ENCODE peak calls at places on chromosome 1, in eight cellular contexts. M is ovary, N is A549, V is esophagus muscularis mucosa, F is K562, W is stomach, E is sigmoid colon, J is tibial nerve. H is an unnamed sample.

GRCh38 chr1:116377564-116378529 is 4.8 kb downstream of the ATP1A1 start:
- DNase-seq in J (peak; percentile 22), V (no peak), F (no peak), W (no peak), E (peak; percentile 90), N (peak; percentile 45), M (peak; percentile 64), H (peak; percentile 81)

GRCh38 chr1:231407537-231408396 is 14.3 kb downstream of the EGLN1 start:
- DNase-seq in F (no peak), E (no peak), J (no peak), M (no peak), V (no peak), W (no peak), N (peak; percentile 54), H (no peak)

GRCh38 chr1:111488669-111489068 is 14.8 kb downstream of the ADORA3 start:
- DNase-seq in E (no peak), W (no peak), N (no peak), J (no peak), V (peak; percentile 3), M (no peak), F (no peak), H (no peak)

GRCh38 chr1:2231667-2232254 is 3.6 kb downstream of the SKI start:
- DNase-seq in V (no peak), W (peak; percentile 76), F (peak; percentile 81), J (peak; percentile 92), M (peak; percentile 88), E (peak; percentile 95), N (peak; percentile 35), H (no peak)

GRCh38 chr1:227192163-227192562 is 126.1 kb downstream of the CDC42BPA start:
- DNase-seq in V (no peak), E (no peak), N (peak; percentile 53), M (no peak), F (no peak), W (peak; percentile 36), J (no peak), H (no peak)

GRCh38 chr1:9027307-9027706 is 1.1 kb upstream of the SLC2A7 start:
- DNase-seq in J (no peak), F (no peak), V (no peak), N (no peak), M (no peak), E (no peak), W (no peak), H (no peak)

GRCh38 chr1:38053416-38054091 is 7.0 kb upstream of the POU3F1 start:
- DNase-seq in W (no peak), F (no peak), M (no peak), E (no peak), J (no peak), V (no peak), N (no peak), H (no peak)

GRCh38 chr1:220300442-220301121 is 28.3 kb upstream of the RAB3GAP2 start:
- DNase-seq in V (no peak), W (peak; percentile 34), N (peak; percentile 64), E (peak; percentile 91), M (peak; percentile 33), J (peak; percentile 59), F (peak; percentile 46), H (peak; percentile 82)

GRCh38 chr1:147627435-147628110 is 42.8 kb downstream of the ACP6 start:
- DNase-seq in J (no peak), W (peak; percentile 59), N (peak; percentile 43), F (peak; percentile 76), V (no peak), E (no peak), M (peak; percentile 45), H (no peak)

GRCh38 chr1:93714350-93714749 is 32.7 kb upstream of the BCAR3 start:
- DNase-seq in V (no peak), W (no peak), J (no peak), N (no peak), E (no peak), F (no peak), M (no peak), H (no peak)

GRCh38 chr1:93716974-93717373 is 35.3 kb upstream of the BCAR3 start:
- DNase-seq in W (no peak), J (no peak), N (peak; percentile 27), V (no peak), M (no peak), F (no peak), E (no peak), H (no peak)

GRCh38 chr1:93715529-93716126 is 34.0 kb upstream of the BCAR3 start:
- DNase-seq in N (no peak), J (no peak), W (no peak), E (no peak), V (no peak), M (no peak), F (no peak), H (no peak)

GRCh38 chr1:93717639-93718038 is 36.0 kb upstream of the BCAR3 start:
- DNase-seq in V (no peak), E (no peak), J (no peak), N (no peak), F (no peak), M (no peak), W (no peak), H (no peak)

DNA sequence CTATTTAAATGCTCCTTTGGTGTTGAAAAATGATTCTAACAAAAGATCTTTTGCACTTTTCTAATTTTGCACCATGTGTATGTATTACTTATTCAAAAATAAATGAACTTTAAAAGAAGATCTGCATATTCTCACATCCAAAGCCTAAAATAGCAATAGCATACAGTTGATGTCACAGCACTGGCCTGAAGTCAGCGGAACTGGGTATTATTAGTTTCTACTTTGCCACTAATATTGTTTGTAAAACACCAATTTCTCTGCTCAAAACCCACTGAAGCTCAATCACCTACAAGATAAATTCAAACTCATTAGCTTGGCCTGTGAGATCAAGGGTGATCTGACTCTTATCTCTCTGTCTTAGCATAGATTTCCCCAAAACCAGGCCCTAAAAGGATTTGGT is 34.5 kb upstream of the BCAR3 start:
- DNase-seq in W (no peak), F (no peak), M (no peak), E (no peak), V (no peak), J (no peak), N (no peak), H (no peak)
- H3K4me1 ChIP-seq in W (peaks cover 10% of the 10 kb centered on the region), F (no peaks in the 10 kb centered on the region), M (peaks cover 3% of the 10 kb centered on the region), E (peaks cover 12% of the 10 kb centered on the region), V (peaks cover 14% of the 10 kb centered on the region), J (no peaks in the 10 kb centered on the region), N (peaks cover 15% of the 10 kb centered on the region), H (no peaks in the 10 kb centered on the region)

DNA sequence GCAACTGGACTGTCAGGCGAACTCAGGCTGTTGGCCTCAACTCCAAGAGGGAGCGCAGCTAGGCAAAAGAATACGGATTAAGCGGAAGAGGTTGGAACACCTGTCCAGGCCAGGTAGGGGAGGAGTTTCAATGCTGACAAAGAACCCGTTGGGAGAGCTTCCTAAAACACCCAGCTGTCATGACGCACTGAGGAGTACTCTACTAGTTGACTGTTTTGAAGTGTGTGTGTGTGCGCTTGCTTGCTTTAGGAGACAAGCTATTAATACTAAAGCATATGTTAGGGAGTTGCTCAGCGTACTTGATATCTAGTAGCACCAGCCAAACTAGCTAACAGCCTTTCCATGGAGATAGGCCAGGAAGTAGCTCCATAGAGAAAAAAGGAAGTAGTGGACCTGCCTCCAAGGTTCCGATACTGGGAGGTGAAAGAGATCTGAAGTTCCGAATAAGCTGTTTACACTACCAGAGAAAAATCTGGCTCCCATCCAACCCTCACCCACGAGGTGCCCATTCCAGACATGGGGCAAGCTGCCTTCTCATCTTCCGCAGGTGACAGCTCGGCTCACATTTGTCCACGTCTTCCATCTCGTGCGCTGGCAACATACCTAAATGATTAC is 974 bp upstream of the FNBP1L start:
- DNase-seq in M (peak; percentile 32), F (peak; percentile 67), J (no peak), V (no peak), N (peak; percentile 26), W (peak; percentile 79), E (peak; percentile 71), H (no peak)
- TF ChIP-seq POLR2A in M (no peak), F (no peak), J (no peak), V (no peak), N (no peak), W (no peak), E (no peak), H (no peak)

GRCh38 chr1:18974005-18974404 is 17.5 kb upstream of the IFFO2 start:
- DNase-seq in F (no peak), M (no peak), W (no peak), J (no peak), V (no peak), E (peak; percentile 8), N (no peak), H (no peak)

GRCh38 chr1:18972991-18973390 is 16.5 kb upstream of the IFFO2 start:
- DNase-seq in J (no peak), F (no peak), E (peak; percentile 35), W (no peak), N (no peak), M (no peak), V (no peak), H (no peak)

GRCh38 chr1:18974616-18975015 is 18.1 kb upstream of the IFFO2 start:
- DNase-seq in F (no peak), W (no peak), N (no peak), E (peak; percentile 48), J (no peak), M (no peak), V (no peak), H (peak; percentile 40)

GRCh38 chr1:18972531-18972930 is 16.1 kb upstream of the IFFO2 start:
- DNase-seq in E (peak; percentile 55), M (no peak), F (no peak), J (no peak), N (peak; percentile 39), V (no peak), W (no peak), H (peak; percentile 31)

GRCh38 chr1:18973446-18973955 is 17.0 kb upstream of the IFFO2 start:
- DNase-seq in W (no peak), N (no peak), V (no peak), F (no peak), J (no peak), E (peak; percentile 51), M (no peak), H (peak; percentile 27)
- TF ChIP-seq EP300 in W (no peak), N (no peak), V (no peak), F (no peak), J (no peak), E (no peak), M (no peak), H (no peak)

GRCh38 chr1:42943728-42944127 is 14.9 kb downstream of the SLC2A1 start:
- DNase-seq in F (no peak), V (no peak), M (no peak), W (no peak), J (no peak), E (no peak), N (no peak), H (no peak)
- H3K4me1 ChIP-seq in F (peaks cover 86% of the 10 kb centered on the region), V (peaks cover 67% of the 10 kb centered on the region), M (no peaks in the 10 kb centered on the region), W (peaks cover 100% of the 10 kb centered on the region), J (no peaks in the 10 kb centered on the region), E (peaks cover 60% of the 10 kb centered on the region), N (peaks cover 99% of the 10 kb centered on the region), H (peaks cover 98% of the 10 kb centered on the region)

GRCh38 chr1:28290851-28291250 is 31.5 kb downstream of the SESN2 start:
- DNase-seq in F (no peak), N (no peak), M (no peak), E (no peak), W (no peak), V (no peak), J (no peak), H (no peak)
- TF ChIP-seq POLR2A in F (no peak), N (no peak), M (no peak), E (no peak), W (no peak), V (no peak), J (no peak), H (no peak)

DNA sequence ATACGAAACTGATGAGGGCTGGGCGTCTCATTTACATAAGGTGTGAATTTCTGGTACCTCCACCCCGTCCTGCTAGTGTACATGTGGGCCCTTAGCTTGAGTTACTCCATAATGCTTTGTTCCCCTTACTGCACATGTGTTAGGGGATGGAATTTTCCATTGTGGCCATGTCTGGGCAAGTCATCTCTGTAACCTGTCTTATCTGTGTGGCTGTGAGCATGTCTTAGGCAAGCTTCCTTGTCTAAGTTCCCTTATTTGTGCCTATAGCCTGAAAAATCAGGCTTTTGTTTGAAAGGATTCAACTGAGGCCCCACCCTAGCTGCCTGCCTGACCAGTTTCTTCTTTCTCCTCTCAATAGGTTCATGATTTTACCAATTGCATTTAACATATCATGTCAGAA is 184.2 kb downstream of the RASAL2 start:
- DNase-seq in W (no peak), N (no peak), F (no peak), V (no peak), J (no peak), E (no peak), M (no peak), H (no peak)
- TF ChIP-seq EP300 in W (no peak), N (no peak), F (no peak), V (no peak), J (no peak), E (no peak), M (no peak), H (no peak)